ENCODE peak calls at places on chromosomes 6 and 20, in seven cellular contexts. X is kidney tubule cell; O is activated CD8-positive, alpha-beta T cell treated with anti-CD3 and anti-CD28 coated beads, Interleukin-2, amount 10 ng/mL, durations not matched to agents 7 days and 5 days; S is EH; G is C1 segment of cervical spinal cord; J is naive thymus-derived CD4-positive, alpha-beta T cell; W is mesothelial cell of epicardium. V is an unnamed sample.

GRCh38 chr20:41412324-41412723 is 45.7 kb upstream of the EMILIN3 start:
- DNase-seq in X (no peak), O (no peak), S (no peak), G (no peak), J (no peak), W (no peak), V (peak)

GRCh38 chr6:122381494-122382083 is 17.9 kb upstream of the HSF2 start:
- DNase-seq in X (peak), O (peak), S (peak), G (peak), J (peak), W (peak), V (peak)

GRCh38 chr6:41093729-41094128 is 21.0 kb downstream of the NFYA start:
- DNase-seq in X (peak), O (no peak), S (peak), G (no peak), J (no peak), W (no peak), V (no peak)

GRCh38 chr20:17869295-17869994 is 99.1 kb downstream of the SNX5 start:
- DNase-seq in X (no peak), O (no peak), S (no peak), G (no peak), J (no peak), W (no peak), V (no peak)

GRCh38 chr6:89412071-89413005 is at the start of gene RRAGD:
- DNase-seq in X (peak), O (peak), S (peak), G (peak), J (peak), W (peak), V (peak)

GRCh38 chr6:57252137-57252536 is 30.0 kb upstream of the RAB23 start:
- DNase-seq in X (no peak), O (no peak), S (no peak), G (no peak), J (no peak), W (no peak), V (no peak)

GRCh38 chr6:143059616-143060353 is 904 bp upstream of the AIG1 start:
- DNase-seq in X (peak), O (peak), S (peak), G (peak), J (peak), W (no peak), V (peak)

GRCh38 chr20:35561268-35561667 is 19.4 kb downstream of the ERGIC3 start:
- DNase-seq in X (peak), O (no peak), S (peak), G (no peak), J (peak), W (no peak), V (peak)

GRCh38 chr6:46510656-46511055 is 19.4 kb upstream of the RCAN2 start:
- DNase-seq in X (no peak), O (no peak), S (peak), G (no peak), J (no peak), W (no peak), V (no peak)

GRCh38 chr20:62186887-62187866 is 4.3 kb downstream of the MTG2 start:
- DNase-seq in X (peak), O (no peak), S (peak), G (no peak), J (no peak), W (no peak), V (peak)

V was measured in epithelial cell of esophagus.